ENCODE peak calls at places on chromosomes 5 and 9, in eight cellular contexts. I is cardiac fibroblast, Y is cardiac muscle cell, H is AG10803, E is left ventricle myocardium inferior, B is suprapubic skin, Q is AG09309, M is lower lobe of right lung. U is an unnamed sample.

GRCh38 chr5:142974449-142974848 is 204.3 kb downstream of the ARHGAP26 start:
- DNase-seq in I (no peak), Y (no peak), H (peak), E (no peak), B (no peak), Q (no peak), M (no peak), U (no peak)

GRCh38 chr9:74412236-74412979 is 84.7 kb upstream of the RORB start:
- DNase-seq in I (no peak), Y (no peak), H (no peak), E (no peak), B (no peak), Q (no peak), M (no peak), U (no peak)

GRCh38 chr5:10333154-10334006 is 20.1 kb upstream of the MARCHF6 start:
- DNase-seq in I (peak), Y (peak), H (no peak), E (peak), B (no peak), Q (no peak), M (peak), U (no peak)

GRCh38 chr9:89593776-89594427 is 10.9 kb upstream of the GADD45G start:
- DNase-seq in I (peak), Y (peak), H (no peak), E (peak), B (no peak), Q (no peak), M (peak), U (peak)

GRCh38 chr5:169153405-169153804 is 147.5 kb downstream of the SLIT3 start:
- DNase-seq in I (peak), Y (peak), H (peak), E (no peak), B (no peak), Q (no peak), M (no peak), U (no peak)

GRCh38 chr5:66713998-66714397 is 117.8 kb downstream of the MAST4 start:
- DNase-seq in I (peak), Y (peak), H (no peak), E (no peak), B (no peak), Q (no peak), M (no peak), U (peak)

GRCh38 chr9:12972608-12973589 is 198.1 kb downstream of the LURAP1L start:
- DNase-seq in I (peak), Y (peak), H (no peak), E (peak), B (no peak), Q (no peak), M (no peak), U (no peak)

GRCh38 chr9:107523539-107523938 is 34.0 kb upstream of the KLF4 start:
- DNase-seq in I (no peak), Y (no peak), H (no peak), E (no peak), B (no peak), Q (no peak), M (no peak), U (no peak)

DNA sequence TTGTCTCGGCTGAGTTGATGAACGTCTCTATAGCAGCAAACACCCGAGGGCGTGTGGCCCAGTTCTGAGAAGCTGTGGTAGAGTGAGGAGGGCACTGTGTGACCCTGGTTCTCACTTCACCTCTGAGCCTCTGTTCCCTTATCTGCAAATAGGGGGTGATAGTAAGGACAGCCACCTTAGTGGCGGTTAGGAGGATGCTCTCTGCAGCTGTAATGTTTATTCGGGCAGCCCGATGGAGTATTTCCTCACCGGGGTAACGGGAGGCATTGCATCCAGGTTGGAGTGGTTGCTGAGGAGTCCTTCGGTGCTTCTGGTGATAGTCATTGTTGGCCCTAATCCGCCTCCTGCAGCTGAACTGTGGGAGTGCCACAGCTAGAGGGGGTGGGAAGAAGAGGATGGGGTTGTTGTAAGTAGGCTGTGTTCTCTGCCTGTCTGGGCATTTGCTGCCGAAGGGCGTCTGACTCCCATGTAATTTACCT is 13.9 kb downstream of the PRRC2B start:
- DNase-seq in I (peak), Y (peak), H (peak), E (peak), B (no peak), Q (no peak), M (peak), U (no peak)
- TF ChIP-seq CTCF in I (peak), Y (peak), H (peak), E (peak), B (peak), Q (no peak), M (peak), U (no peak)

GRCh38 chr5:122093415-122093814 is 15.4 kb upstream of the LOX start:
- DNase-seq in I (peak), Y (peak), H (peak), E (no peak), B (no peak), Q (peak), M (no peak), U (no peak)

GRCh38 chr5:122091942-122092600 is 14.0 kb upstream of the LOX start:
- DNase-seq in I (peak), Y (peak), H (peak), E (no peak), B (no peak), Q (no peak), M (no peak), U (no peak)

GRCh38 chr5:122097391-122097790 is 19.3 kb upstream of the LOX start:
- DNase-seq in I (no peak), Y (no peak), H (peak), E (no peak), B (no peak), Q (no peak), M (no peak), U (no peak)

GRCh38 chr5:122095158-122095557 is 17.1 kb upstream of the LOX start:
- DNase-seq in I (no peak), Y (no peak), H (no peak), E (no peak), B (no peak), Q (no peak), M (no peak), U (no peak)

DNA sequence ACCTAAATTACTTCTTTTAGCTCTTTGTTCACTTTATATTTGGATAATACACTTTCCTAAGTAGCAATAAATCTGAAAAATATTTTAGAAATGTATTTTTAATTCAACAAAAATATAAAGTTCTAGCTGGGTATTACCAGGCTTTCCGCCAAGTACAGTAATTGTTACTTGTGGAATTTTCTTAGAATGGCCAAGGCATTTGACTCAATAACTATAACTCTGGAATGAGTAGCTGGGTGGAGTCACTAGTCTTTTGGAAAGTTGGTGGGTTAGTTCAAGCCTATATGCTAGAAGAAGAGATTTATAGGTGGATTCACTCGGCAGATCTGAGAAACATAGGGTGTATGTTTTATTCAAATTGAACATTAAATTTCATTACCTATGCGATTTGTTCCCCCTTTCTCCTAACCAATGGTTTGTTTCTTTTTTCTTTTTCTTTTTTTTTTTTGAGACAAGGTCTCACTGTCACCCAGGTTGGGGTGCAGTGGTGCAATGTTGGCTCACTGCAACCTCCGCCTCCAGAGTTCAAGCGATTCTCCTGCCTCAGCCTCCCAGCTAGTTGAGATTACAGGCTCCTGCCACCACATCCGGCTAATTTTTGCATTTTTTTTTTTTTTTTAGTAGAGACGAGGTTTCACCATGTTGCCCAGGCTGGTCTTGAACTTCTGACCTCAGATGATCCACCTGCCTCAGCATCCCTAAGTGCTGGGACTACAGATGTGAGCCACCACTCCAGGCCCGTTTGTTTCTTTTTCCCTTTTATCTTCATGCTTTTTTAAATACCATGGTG is 16.0 kb upstream of the LOX start:
- DNase-seq in I (no peak), Y (no peak), H (peak), E (no peak), B (no peak), Q (no peak), M (no peak), U (no peak)
- H3K4me3 ChIP-seq in I (no peak), Y (no peak), H (no peak), E (no peak), B (no peak), Q (no peak), M (no peak), U (no peak)

GRCh38 chr5:154793599-154794524 is 38.7 kb downstream of the LARP1 start:
- DNase-seq in I (peak), Y (peak), H (no peak), E (no peak), B (no peak), Q (no peak), M (no peak), U (no peak)
- TF ChIP-seq CTCF in I (no peak), Y (no peak), H (no peak), E (no peak), B (no peak), Q (no peak), M (no peak), U (no peak)

GRCh38 chr5:39395521-39395920 is 29.3 kb downstream of the DAB2 start:
- DNase-seq in I (no peak), Y (no peak), H (no peak), E (no peak), B (no peak), Q (no peak), M (no peak), U (no peak)

GRCh38 chr5:39399135-39400036 is 25.4 kb downstream of the DAB2 start:
- DNase-seq in I (peak), Y (peak), H (peak), E (no peak), B (no peak), Q (peak), M (no peak), U (no peak)

GRCh38 chr5:39400711-39401385 is 23.9 kb downstream of the DAB2 start:
- DNase-seq in I (no peak), Y (peak), H (no peak), E (no peak), B (no peak), Q (no peak), M (no peak), U (no peak)

DNA sequence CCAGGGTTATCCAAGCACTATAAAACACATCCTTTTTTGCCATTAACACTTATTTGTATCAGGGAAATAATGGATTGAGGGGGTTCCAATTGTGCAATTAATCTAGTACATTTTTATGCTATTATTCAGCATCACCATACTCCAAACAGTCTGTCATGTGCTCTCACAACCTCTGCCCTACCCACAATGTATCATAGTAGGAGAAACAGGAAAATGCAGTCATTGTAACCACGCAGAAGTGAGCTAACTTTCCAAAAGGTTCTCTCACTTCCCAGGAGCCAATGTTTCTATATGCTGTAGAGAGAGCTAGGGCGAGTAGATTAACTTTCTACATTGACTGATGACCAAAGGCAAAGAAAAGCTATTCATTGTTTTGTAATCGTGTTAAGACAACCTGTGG is 29.8 kb downstream of the DAB2 start:
- DNase-seq in I (peak), Y (peak), H (peak), E (no peak), B (no peak), Q (peak), M (no peak), U (no peak)
- H3K4me3 ChIP-seq in I (no peak), Y (no peak), H (no peak), E (no peak), B (no peak), Q (no peak), M (no peak), U (no peak)

GRCh38 chr9:133699546-133699945 is 38.6 kb downstream of the SARDH start:
- DNase-seq in I (no peak), Y (peak), H (no peak), E (no peak), B (no peak), Q (no peak), M (no peak), U (no peak)
- TF ChIP-seq CTCF in I (no peak), Y (no peak), H (no peak), E (no peak), B (no peak), Q (no peak), M (no peak), U (no peak)